ENCODE peak calls at places on chromosomes 13 and 19, in six cellular contexts. B is NCI-H526, D is GM23248, T is cardiac fibroblast, A is COR-L47, R is posterior cingulate gyrus. L is an unnamed sample.
A peak's percentile ranks its signal among the peaks of the same experiment; 100 is the strongest.

GRCh38 chr13:36029171-36029570 is 102.0 kb downstream of the DCLK1 start:
- DNase-seq in R (no peak), T (peak; percentile 22), D (peak; percentile 14), A (peak; percentile 47), B (no peak), L (no peak)

GRCh38 chr19:17522988-17523872 is 11.8 kb downstream of the PGLS start:
- DNase-seq in D (no peak), T (no peak), R (no peak), A (no peak), B (no peak), L (no peak)

GRCh38 chr13:89066868-89067466 is 1395.8 kb downstream of the SLITRK5 start:
- DNase-seq in R (no peak), D (peak; percentile 46), B (peak; percentile 89), T (peak; percentile 43), A (peak; percentile 50), L (no peak)

GRCh38 chr19:49520705-49521319 is 7.0 kb upstream of the RCN3 start:
- DNase-seq in T (no peak), D (no peak), R (no peak), B (no peak), A (no peak), L (no peak)

GRCh38 chr19:17234911-17235617 is 9.0 kb downstream of the OCEL1 start:
- DNase-seq in R (no peak), T (peak; percentile 49), D (peak; percentile 73), B (peak; percentile 60), A (peak; percentile 43), L (peak; percentile 60)

GRCh38 chr19:33796164-33797100 is at the start of gene KCTD15:
- DNase-seq in R (no peak), A (peak; percentile 63), T (peak; percentile 70), B (peak; percentile 87), D (peak; percentile 75), L (peak; percentile 58)

GRCh38 chr19:18322318-18322758 is 538 bp downstream of the LSM4 start:
- DNase-seq in B (peak; percentile 25), A (peak; percentile 44), D (peak; percentile 80), T (peak; percentile 69), R (no peak), L (no peak)

GRCh38 chr13:66886248-66886647 is 343.9 kb downstream of the PCDH9 start:
- DNase-seq in R (no peak), T (no peak), B (no peak), A (peak; percentile 5), D (no peak), L (peak; percentile 51)

GRCh38 chr13:50365683-50366391 is 350.6 kb downstream of the KCNRG start:
- DNase-seq in R (no peak), T (no peak), D (no peak), A (peak; percentile 76), B (no peak), L (peak; percentile 34)

GRCh38 chr13:95456837-95457236 is 95.7 kb upstream of the CLDN10 start:
- DNase-seq in D (no peak), T (no peak), A (no peak), R (no peak), B (no peak), L (no peak)

GRCh38 chr19:46614114-46614701 is 10.7 kb downstream of the PTGIR start:
- DNase-seq in D (peak; percentile 84), A (peak; percentile 74), T (peak; percentile 87), B (peak; percentile 83), R (peak; percentile 95), L (peak; percentile 70)

GRCh38 chr13:39536906-39537305 is 66.1 kb downstream of the LHFPL6 start:
- DNase-seq in B (no peak), A (no peak), T (no peak), D (no peak), R (no peak), L (no peak)

GRCh38 chr19:44582581-44583265 is 30.6 kb upstream of the IGSF23 start:
- DNase-seq in A (no peak), B (peak; percentile 32), D (peak; percentile 61), R (no peak), T (peak; percentile 38), L (no peak)

GRCh38 chr13:41111454-41111853 is 21.1 kb downstream of the KBTBD6 start:
- DNase-seq in B (no peak), D (peak; percentile 44), T (peak; percentile 46), A (no peak), R (no peak), L (no peak)

GRCh38 chr13:100330662-100331061 is 241.8 kb downstream of the PCCA start:
- DNase-seq in A (no peak), R (no peak), D (no peak), B (no peak), T (peak; percentile 5), L (no peak)

GRCh38 chr19:43776285-43776684 is 4.5 kb downstream of the KCNN4 start:
- DNase-seq in D (no peak), A (no peak), T (no peak), R (no peak), B (no peak), L (no peak)

GRCh38 chr19:40650749-40651305 is 39.6 kb downstream of the NUMBL start:
- DNase-seq in A (no peak), R (no peak), B (no peak), T (peak; percentile 92), D (peak; percentile 93), L (no peak)

GRCh38 chr19:18173054-18173571 is 500 bp upstream of the IFI30 start:
- DNase-seq in T (no peak), A (no peak), B (no peak), R (no peak), D (peak; percentile 67), L (no peak)

GRCh38 chr13:51981355-51981754 is 29.9 kb downstream of the ATP7B start:
- DNase-seq in R (no peak), D (no peak), A (no peak), T (peak; percentile 19), B (no peak), L (no peak)

GRCh38 chr13:110885966-110886365 is 28.9 kb downstream of the ANKRD10 start:
- DNase-seq in B (peak; percentile 24), D (no peak), A (no peak), T (no peak), R (no peak), L (no peak)

GRCh38 chr13:97344250-97345175 is 89.5 kb upstream of the RAP2A start:
- DNase-seq in T (peak; percentile 80), B (peak; percentile 90), A (peak; percentile 36), R (peak; percentile 83), D (peak; percentile 76), L (peak; percentile 21)

GRCh38 chr19:13398182-13398581 is 108.1 kb downstream of the CACNA1A start:
- DNase-seq in R (no peak), A (no peak), T (no peak), B (no peak), D (no peak), L (no peak)

GRCh38 chr19:34766386-34766785 is 6.6 kb downstream of the ZNF599 start:
- DNase-seq in T (no peak), R (no peak), D (peak; percentile 0), B (no peak), A (no peak), L (no peak)

GRCh38 chr13:79549355-79550106 is 68.6 kb downstream of the NDFIP2 start:
- DNase-seq in D (no peak), A (no peak), R (no peak), B (no peak), T (peak; percentile 25), L (no peak)

GRCh38 chr19:17026706-17027427 is at the start of gene CPAMD8:
- DNase-seq in D (no peak), B (no peak), A (no peak), R (no peak), T (no peak), L (no peak)

GRCh38 chr19:32404213-32404938 is 1.2 kb upstream of the DPY19L3 start:
- DNase-seq in R (no peak), B (no peak), D (peak; percentile 8), A (no peak), T (no peak), L (no peak)

GRCh38 chr13:23695711-23696512 is 125.7 kb downstream of the TNFRSF19 start:
- DNase-seq in D (no peak), T (no peak), R (no peak), A (no peak), B (no peak), L (no peak)

GRCh38 chr19:44985445-44985844 is 15.8 kb upstream of the RELB start:
- DNase-seq in D (no peak), A (no peak), R (no peak), T (no peak), B (no peak), L (no peak)

GRCh38 chr19:54208784-54209057 is 8.1 kb downstream of the RPS9 start:
- DNase-seq in R (no peak), B (no peak), A (no peak), D (no peak), T (no peak), L (no peak)

GRCh38 chr19:31351212-31352193 is 2.3 kb upstream of the TSHZ3 start:
- DNase-seq in D (peak; percentile 80), A (no peak), B (peak; percentile 65), R (no peak), T (peak; percentile 58), L (no peak)

GRCh38 chr19:17841810-17842662 is 5.7 kb downstream of the JAK3 start:
- DNase-seq in T (peak; percentile 91), A (no peak), D (peak; percentile 91), R (peak; percentile 93), B (peak; percentile 87), L (peak; percentile 96)

GRCh38 chr19:18738961-18739690 is 52.0 kb downstream of the COMP start:
- DNase-seq in A (no peak), R (no peak), B (no peak), T (no peak), D (no peak), L (no peak)

GRCh38 chr13:89029062-89029461 is 1357.9 kb downstream of the SLITRK5 start:
- DNase-seq in D (no peak), B (no peak), R (no peak), T (no peak), A (no peak), L (no peak)

GRCh38 chr19:46605356-46605821 is 4.3 kb downstream of the CALM3 start:
- DNase-seq in T (no peak), B (no peak), R (peak; percentile 57), A (no peak), D (no peak), L (no peak)

GRCh38 chr13:98537740-98538139 is 39.2 kb downstream of the STK24 start:
- DNase-seq in T (no peak), R (no peak), D (no peak), A (no peak), B (no peak), L (no peak)